ENCODE peak calls at places on chromosomes 13 and 19, in seven cellular contexts. One of them, this sample, is unnamed.

GRCh38 chr19:51123381-51124186 is 1.1 kb upstream of the SIGLEC9 start:
- DNase-seq in thoracic aorta: no peak
- DNase-seq in PC-3: no peak
- DNase-seq in fibroblast of lung: no peak
- DNase-seq in mammary epithelial cell: no peak
- DNase-seq in cardiac muscle cell: no peak
- DNase-seq in body of pancreas: no peak
- DNase-seq in this sample: no peak

GRCh38 chr19:55132453-55133129 is 15.2 kb upstream of the PPP1R12C start:
- DNase-seq in thoracic aorta: no peak
- DNase-seq in PC-3: no peak
- DNase-seq in fibroblast of lung: no peak
- DNase-seq in mammary epithelial cell: no peak
- DNase-seq in cardiac muscle cell: no peak
- DNase-seq in body of pancreas: no peak
- DNase-seq in this sample: no peak

GRCh38 chr13:51221674-51222509 is at the start of gene FAM124A:
- DNase-seq in thoracic aorta: no peak
- DNase-seq in PC-3: peak
- DNase-seq in fibroblast of lung: peak
- DNase-seq in mammary epithelial cell: no peak
- DNase-seq in cardiac muscle cell: peak
- DNase-seq in body of pancreas: peak
- DNase-seq in this sample: no peak

GRCh38 chr19:50959731-50960500 is 7.1 kb upstream of the KLK5 start:
- DNase-seq in thoracic aorta: no peak
- DNase-seq in PC-3: peak
- DNase-seq in fibroblast of lung: no peak
- DNase-seq in mammary epithelial cell: peak
- DNase-seq in cardiac muscle cell: no peak
- DNase-seq in body of pancreas: no peak
- DNase-seq in this sample: no peak

GRCh38 chr13:48656621-48657020 is 2.9 kb downstream of the CYSLTR2 start:
- DNase-seq in thoracic aorta: no peak
- DNase-seq in PC-3: no peak
- DNase-seq in fibroblast of lung: no peak
- DNase-seq in mammary epithelial cell: no peak
- DNase-seq in cardiac muscle cell: no peak
- DNase-seq in body of pancreas: no peak
- DNase-seq in this sample: no peak

GRCh38 chr13:66559093-66559492 is 671.0 kb downstream of the PCDH9 start:
- DNase-seq in thoracic aorta: no peak
- DNase-seq in PC-3: peak
- DNase-seq in fibroblast of lung: no peak
- DNase-seq in mammary epithelial cell: no peak
- DNase-seq in cardiac muscle cell: no peak
- DNase-seq in body of pancreas: no peak
- DNase-seq in this sample: no peak

GRCh38 chr13:108342369-108343289 is 73.1 kb downstream of the TNFSF13B start:
- DNase-seq in thoracic aorta: no peak
- DNase-seq in PC-3: peak
- DNase-seq in fibroblast of lung: peak
- DNase-seq in mammary epithelial cell: peak
- DNase-seq in cardiac muscle cell: peak
- DNase-seq in body of pancreas: no peak
- DNase-seq in this sample: no peak

GRCh38 chr13:102609696-102610095 is 12.9 kb downstream of the TPP2 start:
- DNase-seq in thoracic aorta: no peak
- DNase-seq in PC-3: no peak
- DNase-seq in fibroblast of lung: no peak
- DNase-seq in mammary epithelial cell: no peak
- DNase-seq in cardiac muscle cell: no peak
- DNase-seq in body of pancreas: no peak
- DNase-seq in this sample: no peak

GRCh38 chr19:18306903-18307681 is 15.8 kb downstream of the LSM4 start:
- DNase-seq in thoracic aorta: no peak
- DNase-seq in PC-3: no peak
- DNase-seq in fibroblast of lung: peak
- DNase-seq in mammary epithelial cell: no peak
- DNase-seq in cardiac muscle cell: no peak
- DNase-seq in body of pancreas: no peak
- DNase-seq in this sample: no peak

GRCh38 chr19:12833747-12834417 is 497 bp downstream of the RTBDN start:
- DNase-seq in thoracic aorta: no peak
- DNase-seq in PC-3: peak
- DNase-seq in fibroblast of lung: no peak
- DNase-seq in mammary epithelial cell: no peak
- DNase-seq in cardiac muscle cell: peak
- DNase-seq in body of pancreas: peak
- DNase-seq in this sample: no peak

GRCh38 chr19:12833418-12833746 is 997 bp downstream of the RTBDN start:
- DNase-seq in thoracic aorta: no peak
- DNase-seq in PC-3: no peak
- DNase-seq in fibroblast of lung: no peak
- DNase-seq in mammary epithelial cell: no peak
- DNase-seq in cardiac muscle cell: no peak
- DNase-seq in body of pancreas: no peak
- DNase-seq in this sample: no peak

GRCh38 chr19:12836529-12836863 is 1.8 kb upstream of the MAST1 start:
- DNase-seq in thoracic aorta: no peak
- DNase-seq in PC-3: no peak
- DNase-seq in fibroblast of lung: no peak
- DNase-seq in mammary epithelial cell: no peak
- DNase-seq in cardiac muscle cell: no peak
- DNase-seq in body of pancreas: no peak
- DNase-seq in this sample: no peak

GRCh38 chr19:12834418-12834943 is at the start of gene RTBDN:
- DNase-seq in thoracic aorta: no peak
- DNase-seq in PC-3: peak
- DNase-seq in fibroblast of lung: no peak
- DNase-seq in mammary epithelial cell: no peak
- DNase-seq in cardiac muscle cell: no peak
- DNase-seq in body of pancreas: no peak
- DNase-seq in this sample: no peak

GRCh38 chr19:12834976-12835757 is 788 bp upstream of the RTBDN start:
- DNase-seq in thoracic aorta: no peak
- DNase-seq in PC-3: peak
- DNase-seq in fibroblast of lung: no peak
- DNase-seq in mammary epithelial cell: no peak
- DNase-seq in cardiac muscle cell: peak
- DNase-seq in body of pancreas: peak
- DNase-seq in this sample: no peak
- H3K4me3 ChIP-seq in thoracic aorta: no peak
- H3K4me3 ChIP-seq in PC-3: peak
- H3K4me3 ChIP-seq in fibroblast of lung: no peak
- H3K4me3 ChIP-seq in mammary epithelial cell: no peak
- H3K4me3 ChIP-seq in cardiac muscle cell: no peak
- H3K4me3 ChIP-seq in body of pancreas: no peak
- H3K4me3 ChIP-seq in this sample: no peak

DNA sequence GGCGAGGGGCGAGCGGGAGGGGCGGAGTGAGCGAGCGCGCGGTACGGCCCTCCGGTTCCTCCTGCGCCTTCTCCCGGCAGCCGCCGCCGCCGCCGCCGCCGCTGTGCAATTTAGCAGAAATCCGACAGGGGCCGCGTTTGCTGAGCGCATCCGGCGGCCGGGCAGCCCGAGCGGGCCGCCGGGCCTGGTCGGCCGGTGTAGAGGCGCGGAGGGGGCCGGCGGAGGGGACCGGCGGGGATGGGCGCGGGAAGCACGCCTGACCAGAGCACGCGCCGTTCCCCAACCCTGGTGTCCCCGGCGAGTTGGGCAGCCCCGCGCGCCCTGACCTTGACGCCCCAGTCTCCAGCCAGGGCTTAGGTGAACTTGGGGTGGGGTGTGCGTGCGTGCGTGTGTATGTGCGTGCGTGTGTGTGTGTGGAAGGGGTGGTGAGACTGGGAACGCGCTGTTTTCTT is 144.5 kb upstream of the ZNF536 start:
- DNase-seq in thoracic aorta: no peak
- DNase-seq in PC-3: peak
- DNase-seq in fibroblast of lung: peak
- DNase-seq in mammary epithelial cell: peak
- DNase-seq in cardiac muscle cell: peak
- DNase-seq in body of pancreas: peak
- DNase-seq in this sample: no peak
- TF ChIP-seq CTCF in thoracic aorta: peak
- TF ChIP-seq CTCF in PC-3: peak
- TF ChIP-seq CTCF in fibroblast of lung: peak
- TF ChIP-seq CTCF in mammary epithelial cell: peak
- TF ChIP-seq CTCF in cardiac muscle cell: peak
- TF ChIP-seq CTCF in body of pancreas: peak
- TF ChIP-seq CTCF in this sample: peak

DNA sequence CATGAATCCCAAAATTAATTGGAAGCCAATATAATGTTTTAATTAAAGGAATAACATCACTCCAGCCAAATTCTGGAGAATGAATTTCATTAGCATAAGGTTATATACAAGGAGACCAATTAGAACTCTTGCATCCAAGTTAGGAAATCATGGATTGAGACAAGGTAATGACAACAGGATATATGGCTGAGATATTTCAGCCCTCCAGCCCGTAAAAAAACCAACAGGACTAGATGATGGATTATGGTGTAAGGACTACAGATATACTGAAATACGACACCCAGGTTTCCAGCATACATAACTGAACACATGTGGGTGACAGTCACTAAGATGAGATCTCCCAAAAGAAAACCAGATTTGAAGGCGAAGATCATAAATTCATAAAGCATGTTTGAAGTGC is 56.5 kb downstream of the TSC22D1 start:
- DNase-seq in thoracic aorta: no peak
- DNase-seq in PC-3: no peak
- DNase-seq in fibroblast of lung: no peak
- DNase-seq in mammary epithelial cell: no peak
- DNase-seq in cardiac muscle cell: no peak
- DNase-seq in body of pancreas: no peak
- DNase-seq in this sample: no peak
- H3K4me3 ChIP-seq in thoracic aorta: no peak
- H3K4me3 ChIP-seq in PC-3: no peak
- H3K4me3 ChIP-seq in fibroblast of lung: no peak
- H3K4me3 ChIP-seq in mammary epithelial cell: no peak
- H3K4me3 ChIP-seq in cardiac muscle cell: no peak
- H3K4me3 ChIP-seq in body of pancreas: no peak
- H3K4me3 ChIP-seq in this sample: no peak

GRCh38 chr19:49498475-49498874 is 2.2 kb downstream of the RPS11 start:
- DNase-seq in thoracic aorta: no peak
- DNase-seq in PC-3: no peak
- DNase-seq in fibroblast of lung: no peak
- DNase-seq in mammary epithelial cell: no peak
- DNase-seq in cardiac muscle cell: no peak
- DNase-seq in body of pancreas: no peak
- DNase-seq in this sample: no peak

GRCh38 chr19:49496574-49497008 is 357 bp downstream of the RPS11 start:
- DNase-seq in thoracic aorta: no peak
- DNase-seq in PC-3: no peak
- DNase-seq in fibroblast of lung: no peak
- DNase-seq in mammary epithelial cell: no peak
- DNase-seq in cardiac muscle cell: no peak
- DNase-seq in body of pancreas: no peak
- DNase-seq in this sample: no peak

GRCh38 chr19:49497047-49497789 is 984 bp downstream of the RPS11 start:
- DNase-seq in thoracic aorta: no peak
- DNase-seq in PC-3: peak
- DNase-seq in fibroblast of lung: peak
- DNase-seq in mammary epithelial cell: peak
- DNase-seq in cardiac muscle cell: peak
- DNase-seq in body of pancreas: peak
- DNase-seq in this sample: no peak

GRCh38 chr19:49497790-49498106 is 1.5 kb downstream of the RPS11 start:
- DNase-seq in thoracic aorta: no peak
- DNase-seq in PC-3: no peak
- DNase-seq in fibroblast of lung: no peak
- DNase-seq in mammary epithelial cell: no peak
- DNase-seq in cardiac muscle cell: no peak
- DNase-seq in body of pancreas: no peak
- DNase-seq in this sample: no peak

DNA sequence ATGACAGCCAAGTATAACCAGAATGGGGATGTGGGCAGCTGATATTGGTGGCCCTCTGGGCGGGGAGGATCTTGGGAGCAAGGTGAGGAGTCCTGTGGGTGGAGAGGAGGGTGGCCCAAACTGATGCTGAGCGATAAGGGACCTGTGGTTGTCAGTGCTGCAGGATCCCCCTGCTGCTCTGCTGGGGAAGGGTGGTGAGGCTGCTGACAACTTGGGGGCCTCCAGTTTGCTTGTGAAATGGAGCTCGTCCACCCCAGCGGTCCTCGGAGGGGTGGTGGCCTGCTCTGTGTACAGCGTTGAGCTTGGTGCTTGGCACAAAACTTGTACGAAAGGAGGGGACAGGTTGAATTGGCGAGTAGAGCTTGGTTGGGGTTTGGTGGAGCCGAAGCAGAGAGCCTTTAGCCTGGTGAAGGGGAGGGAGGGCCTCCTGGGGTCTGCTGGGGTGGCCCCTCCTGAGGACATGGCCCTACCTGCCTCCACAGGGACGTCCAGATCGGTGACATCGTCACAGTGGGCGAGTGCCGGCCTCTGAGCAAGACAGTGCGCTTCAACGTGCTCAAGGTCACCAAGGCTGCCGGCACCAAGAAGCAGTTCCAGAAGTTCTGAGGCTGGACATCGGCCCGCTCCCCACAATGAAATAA is 2.9 kb downstream of the RPS11 start:
- DNase-seq in thoracic aorta: no peak
- DNase-seq in PC-3: no peak
- DNase-seq in fibroblast of lung: no peak
- DNase-seq in mammary epithelial cell: no peak
- DNase-seq in cardiac muscle cell: no peak
- DNase-seq in body of pancreas: no peak
- DNase-seq in this sample: no peak
- TF ChIP-seq CTCF in thoracic aorta: no peak
- TF ChIP-seq CTCF in PC-3: no peak
- TF ChIP-seq CTCF in fibroblast of lung: no peak
- TF ChIP-seq CTCF in mammary epithelial cell: no peak
- TF ChIP-seq CTCF in cardiac muscle cell: no peak
- TF ChIP-seq CTCF in body of pancreas: no peak
- TF ChIP-seq CTCF in this sample: no peak

GRCh38 chr13:71274923-71275593 is 591.9 kb downstream of the DACH1 start:
- DNase-seq in thoracic aorta: no peak
- DNase-seq in PC-3: no peak
- DNase-seq in fibroblast of lung: no peak
- DNase-seq in mammary epithelial cell: no peak
- DNase-seq in cardiac muscle cell: no peak
- DNase-seq in body of pancreas: no peak
- DNase-seq in this sample: no peak
- H3K4me3 ChIP-seq in thoracic aorta: no peak
- H3K4me3 ChIP-seq in PC-3: no peak
- H3K4me3 ChIP-seq in fibroblast of lung: no peak
- H3K4me3 ChIP-seq in mammary epithelial cell: no peak
- H3K4me3 ChIP-seq in cardiac muscle cell: no peak
- H3K4me3 ChIP-seq in body of pancreas: no peak
- H3K4me3 ChIP-seq in this sample: no peak

GRCh38 chr13:68261105-68261504 is 1031.0 kb upstream of the PCDH9 start:
- DNase-seq in thoracic aorta: no peak
- DNase-seq in PC-3: no peak
- DNase-seq in fibroblast of lung: no peak
- DNase-seq in mammary epithelial cell: no peak
- DNase-seq in cardiac muscle cell: no peak
- DNase-seq in body of pancreas: no peak
- DNase-seq in this sample: no peak
- TF ChIP-seq CTCF in thoracic aorta: no peak
- TF ChIP-seq CTCF in PC-3: peak
- TF ChIP-seq CTCF in fibroblast of lung: no peak
- TF ChIP-seq CTCF in mammary epithelial cell: no peak
- TF ChIP-seq CTCF in cardiac muscle cell: no peak
- TF ChIP-seq CTCF in body of pancreas: no peak
- TF ChIP-seq CTCF in this sample: no peak

GRCh38 chr19:3283886-3284657 is 59.6 kb downstream of the CELF5 start:
- DNase-seq in thoracic aorta: no peak
- DNase-seq in PC-3: no peak
- DNase-seq in fibroblast of lung: no peak
- DNase-seq in mammary epithelial cell: no peak
- DNase-seq in cardiac muscle cell: no peak
- DNase-seq in body of pancreas: no peak
- DNase-seq in this sample: no peak
- H3K4me3 ChIP-seq in thoracic aorta: no peak
- H3K4me3 ChIP-seq in PC-3: peak
- H3K4me3 ChIP-seq in fibroblast of lung: no peak
- H3K4me3 ChIP-seq in mammary epithelial cell: no peak
- H3K4me3 ChIP-seq in cardiac muscle cell: peak
- H3K4me3 ChIP-seq in body of pancreas: no peak
- H3K4me3 ChIP-seq in this sample: no peak

This sample was measured in LNCaP clone FGC.